ENCODE peak calls at places on chromosomes 13 and 19, in six cellular contexts. R, L, B, Z, V and C are unnamed samples.

GRCh38 chr19:20422216-20422615 is 143.4 kb downstream of the ZNF737 start:
- DNase-seq in R (no peak), L (no peak), B (no peak), Z (no peak), V (no peak), C (no peak)

GRCh38 chr13:40232321-40232720 is 434.1 kb downstream of the FOXO1 start:
- DNase-seq in R (no peak), L (no peak), B (no peak), Z (no peak), V (no peak), C (no peak)

GRCh38 chr19:16621165-16621800 is 6.7 kb downstream of the MED26 start:
- DNase-seq in R (no peak), L (no peak), B (no peak), Z (no peak), V (no peak), C (no peak)

GRCh38 chr13:48626077-48626449 is 27.7 kb upstream of the CYSLTR2 start:
- DNase-seq in R (no peak), L (peak), B (no peak), Z (peak), V (no peak), C (no peak)

GRCh38 chr19:16714702-16715294 is 4.8 kb upstream of the NWD1 start:
- DNase-seq in R (peak), L (peak), B (peak), Z (peak), V (peak), C (peak)

GRCh38 chr13:48156466-48156865 is 61.6 kb upstream of the MED4 start:
- DNase-seq in R (peak), L (no peak), B (no peak), Z (no peak), V (no peak), C (peak)

GRCh38 chr19:34712606-34713261 is 21.3 kb upstream of the ZNF181 start:
- DNase-seq in R (peak), L (peak), B (peak), Z (peak), V (peak), C (peak)

GRCh38 chr13:29702912-29703351 is 107.4 kb upstream of the SLC7A1 start:
- DNase-seq in R (peak), L (no peak), B (no peak), Z (no peak), V (peak), C (no peak)

GRCh38 chr19:30670562-30671513 is 298.7 kb downstream of the ZNF536 start:
- DNase-seq in R (no peak), L (no peak), B (no peak), Z (no peak), V (no peak), C (no peak)

GRCh38 chr19:6326815-6327214 is 6.6 kb downstream of the ACER1 start:
- DNase-seq in R (no peak), L (no peak), B (no peak), Z (no peak), V (no peak), C (no peak)

GRCh38 chr19:10113592-10113963 is 2.1 kb downstream of the P2RY11 start:
- DNase-seq in R (no peak), L (no peak), B (no peak), Z (no peak), V (no peak), C (no peak)

GRCh38 chr13:52165410-52165809 is 6.0 kb upstream of the NEK3 start:
- DNase-seq in R (no peak), L (no peak), B (no peak), Z (no peak), V (no peak), C (no peak)

GRCh38 chr19:58093071-58093470 is 5.0 kb downstream of the ZSCAN18 start:
- DNase-seq in R (no peak), L (no peak), B (no peak), Z (no peak), V (no peak), C (no peak)

GRCh38 chr19:5628919-5629481 is 6.1 kb downstream of the SAFB start:
- DNase-seq in R (no peak), L (no peak), B (no peak), Z (no peak), V (no peak), C (no peak)

GRCh38 chr13:67232384-67232783 is 2.2 kb upstream of the PCDH9 start:
- DNase-seq in R (no peak), L (no peak), B (no peak), Z (no peak), V (no peak), C (no peak)

GRCh38 chr13:30745917-30746686 is 10.8 kb downstream of the ALOX5AP start:
- DNase-seq in R (no peak), L (peak), B (no peak), Z (peak), V (no peak), C (no peak)

GRCh38 chr19:1757468-1758230 is 4.3 kb downstream of the ONECUT3 start:
- DNase-seq in R (no peak), L (no peak), B (no peak), Z (no peak), V (no peak), C (no peak)
- H3K4me3 ChIP-seq in R (no peak), L (no peak), B (peak), Z (no peak), V (no peak), C (no peak)

GRCh38 chr13:110911880-110912279 is 3.0 kb downstream of the ANKRD10 start:
- DNase-seq in R (no peak), L (no peak), B (no peak), Z (no peak), V (no peak), C (no peak)
- H3K4me3 ChIP-seq in R (peak), L (no peak), B (peak), Z (peak), V (no peak), C (no peak)

GRCh38 chr13:24681930-24682329 is 1.7 kb downstream of the ATP12A start:
- DNase-seq in R (no peak), L (no peak), B (no peak), Z (no peak), V (no peak), C (no peak)

GRCh38 chr13:24679686-24680085 is 522 bp upstream of the ATP12A start:
- DNase-seq in R (no peak), L (no peak), B (no peak), Z (no peak), V (no peak), C (no peak)

GRCh38 chr13:24682353-24682752 is 2.1 kb downstream of the ATP12A start:
- DNase-seq in R (no peak), L (no peak), B (no peak), Z (no peak), V (no peak), C (no peak)

GRCh38 chr13:24680258-24680920 is at the start of gene ATP12A:
- DNase-seq in R (no peak), L (peak), B (no peak), Z (no peak), V (no peak), C (no peak)

GRCh38 chr13:24680921-24681585 is 845 bp downstream of the ATP12A start:
- DNase-seq in R (no peak), L (no peak), B (no peak), Z (no peak), V (no peak), C (no peak)
- H3K4me3 ChIP-seq in R (no peak), L (peak), B (peak), Z (no peak), V (no peak), C (no peak)

DNA sequence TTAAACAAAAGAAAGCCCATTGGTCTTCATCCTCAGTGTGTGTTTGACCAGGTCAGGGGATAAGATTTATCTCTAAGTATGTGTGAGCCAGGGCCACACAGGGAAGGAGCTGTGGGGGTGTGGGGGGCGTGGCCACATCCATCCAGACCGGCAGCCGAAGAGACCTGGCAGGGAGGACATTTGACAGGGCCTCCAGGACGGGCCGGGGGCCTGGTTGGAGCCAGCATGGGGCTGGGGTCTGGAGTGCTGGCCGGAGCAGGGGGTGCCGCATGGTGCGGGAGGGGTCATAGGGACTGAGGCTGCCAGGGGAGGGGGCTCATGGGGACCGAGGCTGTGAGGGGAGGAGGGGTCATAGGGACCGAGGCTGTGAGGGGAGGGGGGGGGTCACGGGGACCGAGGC is 20.4 kb upstream of the GNA15 start:
- DNase-seq in R (no peak), L (no peak), B (no peak), Z (no peak), V (no peak), C (no peak)
- H3K4me3 ChIP-seq in R (no peak), L (no peak), B (no peak), Z (no peak), V (no peak), C (no peak)

GRCh38 chr13:109783447-109783814 is 3.0 kb downstream of the IRS2 start:
- DNase-seq in R (no peak), L (no peak), B (no peak), Z (no peak), V (no peak), C (no peak)
- H3K4me3 ChIP-seq in R (peak), L (no peak), B (no peak), Z (no peak), V (peak), C (no peak)

GRCh38 chr19:41785653-41786052 is 10.7 kb upstream of the CEACAM3 start:
- DNase-seq in R (peak), L (peak), B (no peak), Z (peak), V (peak), C (peak)
- H3K4me3 ChIP-seq in R (no peak), L (no peak), B (no peak), Z (no peak), V (no peak), C (no peak)

DNA sequence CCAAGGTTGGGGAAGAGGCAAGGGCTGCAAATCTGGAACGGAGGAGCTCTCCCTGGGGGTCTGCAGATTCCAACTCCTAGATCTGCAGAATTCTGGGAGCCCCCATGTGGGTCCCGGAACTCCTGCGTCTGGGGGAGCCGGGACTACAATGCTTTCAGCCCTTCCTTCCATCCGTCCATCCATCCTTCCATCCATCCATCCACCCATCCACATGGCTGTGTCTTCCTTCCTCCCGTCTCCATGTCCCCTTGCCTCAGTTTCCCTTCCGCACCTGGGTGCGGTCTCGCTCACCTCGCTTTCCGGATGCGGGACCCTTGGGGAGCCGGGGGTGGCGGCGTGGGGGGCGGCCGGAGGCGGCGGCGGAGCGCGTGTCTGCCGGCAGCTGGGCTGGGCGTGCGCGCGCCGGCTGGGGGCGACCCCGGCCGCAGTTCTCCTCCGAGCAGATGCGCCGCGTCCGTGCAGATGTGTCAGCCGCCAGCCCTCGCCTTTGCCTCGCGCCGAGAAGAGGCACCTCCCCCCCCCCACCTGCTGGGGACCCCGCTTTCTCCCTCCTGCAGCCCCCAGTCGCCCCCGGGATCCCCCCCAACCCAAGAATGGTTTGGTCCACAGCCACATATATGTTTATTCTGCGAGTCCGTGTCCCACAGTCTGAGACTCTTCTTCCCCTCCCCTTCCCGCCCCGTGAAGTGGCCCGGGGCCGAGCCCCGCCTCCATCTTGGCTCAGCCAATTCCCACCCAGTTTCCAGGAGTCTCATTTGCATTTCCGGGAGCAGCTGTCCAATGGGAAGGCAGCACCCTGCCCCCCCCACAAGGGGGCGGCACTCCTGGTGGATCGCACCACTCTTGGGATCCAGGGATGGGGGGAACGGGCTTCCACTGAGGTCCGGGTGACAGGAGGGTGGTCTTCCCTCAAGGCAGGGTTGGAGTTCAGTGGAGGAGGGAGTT is 8.8 kb downstream of the ISOC2 start:
- DNase-seq in R (peak), L (peak), B (no peak), Z (peak), V (peak), C (peak)
- H3K4me3 ChIP-seq in R (no peak), L (no peak), B (no peak), Z (no peak), V (no peak), C (peak)

DNA sequence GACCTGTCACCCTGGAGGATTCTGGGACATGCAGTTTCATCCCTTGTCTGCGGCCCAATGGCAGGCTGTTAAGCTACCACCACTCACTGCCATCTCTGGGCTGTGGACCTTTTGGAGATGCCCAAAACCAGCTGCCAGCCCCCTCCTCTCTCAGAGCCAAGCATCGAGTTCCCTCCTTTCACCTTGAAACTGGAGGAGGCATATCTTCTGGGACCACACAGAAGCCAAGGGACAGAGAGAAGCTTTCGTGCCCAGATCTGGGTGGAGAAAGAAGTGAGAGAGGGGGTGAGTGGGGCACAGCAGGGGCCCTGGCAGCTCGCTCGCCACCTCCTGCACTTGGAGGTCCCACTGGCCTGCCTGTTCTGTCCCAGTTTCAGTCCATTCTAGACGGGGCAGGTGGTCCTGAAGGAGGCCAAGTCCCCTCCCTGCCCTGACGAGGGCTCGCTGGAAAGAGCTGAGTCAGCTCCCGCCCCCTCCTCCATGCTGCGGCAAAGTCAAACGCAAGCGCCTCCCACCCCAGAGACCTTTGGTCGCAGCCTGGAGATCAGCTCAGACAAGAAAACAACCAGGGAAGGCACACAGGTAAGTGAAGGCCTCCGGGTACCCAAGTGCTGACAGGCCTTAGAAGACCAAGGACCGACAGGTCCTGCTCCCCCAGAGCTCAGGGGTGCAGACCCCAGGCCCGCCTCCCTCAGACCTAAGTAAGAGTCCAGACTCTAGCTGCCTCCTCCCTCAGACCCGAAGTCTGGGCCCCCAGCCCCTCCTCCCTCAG is 3.8 kb downstream of the BCAT2 start:
- DNase-seq in R (no peak), L (peak), B (no peak), Z (peak), V (peak), C (no peak)
- H3K4me3 ChIP-seq in R (no peak), L (peak), B (no peak), Z (peak), V (no peak), C (no peak)